ENCODE peak calls at places on chromosome 1, in six cellular contexts. One of them, this sample, is unnamed.

GRCh38 chr1:27614625-27615344 is 10.8 kb upstream of the AHDC1 start:
- DNase-seq in stimulated activated CD8-positive, alpha-beta memory T cell treated with anti-CD3 and anti-CD28 coated beads, Interleukin-4, amount 100 ng/mL, for 24 hours: no peak
- DNase-seq in posterior cingulate gyrus: no peak
- DNase-seq in activated CD4-positive, alpha-beta T cell treated with anti-CD3 and anti-CD28 coated beads, Interleukin-2, amount 50 U/mL, for 4 hours: no peak
- DNase-seq in activated CD8-positive, alpha-beta memory T cell treated with anti-CD3 and anti-CD28 coated beads for 48 hours: no peak
- DNase-seq in posterior vena cava: no peak
- DNase-seq in this sample: peak; percentile 48

GRCh38 chr1:32045770-32046169 is 27.0 kb upstream of the TMEM39B start:
- DNase-seq in posterior vena cava: no peak
- DNase-seq in stimulated activated CD8-positive, alpha-beta memory T cell treated with anti-CD3 and anti-CD28 coated beads, Interleukin-4, amount 100 ng/mL, for 24 hours: no peak
- DNase-seq in posterior cingulate gyrus: no peak
- DNase-seq in activated CD8-positive, alpha-beta memory T cell treated with anti-CD3 and anti-CD28 coated beads for 48 hours: no peak
- DNase-seq in activated CD4-positive, alpha-beta T cell treated with anti-CD3 and anti-CD28 coated beads, Interleukin-2, amount 50 U/mL, for 4 hours: no peak
- DNase-seq in this sample: no peak

GRCh38 chr1:150621497-150622113 is 7.8 kb downstream of the ENSA start:
- DNase-seq in posterior vena cava: no peak
- DNase-seq in posterior cingulate gyrus: peak; percentile 40
- DNase-seq in stimulated activated CD8-positive, alpha-beta memory T cell treated with anti-CD3 and anti-CD28 coated beads, Interleukin-4, amount 100 ng/mL, for 24 hours: peak; percentile 33
- DNase-seq in activated CD4-positive, alpha-beta T cell treated with anti-CD3 and anti-CD28 coated beads, Interleukin-2, amount 50 U/mL, for 4 hours: peak; percentile 59
- DNase-seq in activated CD8-positive, alpha-beta memory T cell treated with anti-CD3 and anti-CD28 coated beads for 48 hours: no peak
- DNase-seq in this sample: no peak

GRCh38 chr1:183685112-183685713 is 32.1 kb upstream of the APOBEC4 start:
- DNase-seq in posterior vena cava: no peak
- DNase-seq in posterior cingulate gyrus: no peak
- DNase-seq in stimulated activated CD8-positive, alpha-beta memory T cell treated with anti-CD3 and anti-CD28 coated beads, Interleukin-4, amount 100 ng/mL, for 24 hours: no peak
- DNase-seq in activated CD8-positive, alpha-beta memory T cell treated with anti-CD3 and anti-CD28 coated beads for 48 hours: no peak
- DNase-seq in activated CD4-positive, alpha-beta T cell treated with anti-CD3 and anti-CD28 coated beads, Interleukin-2, amount 50 U/mL, for 4 hours: no peak
- DNase-seq in this sample: no peak

GRCh38 chr1:244361764-244362473 is 89.8 kb downstream of the ADSS2 start:
- DNase-seq in activated CD4-positive, alpha-beta T cell treated with anti-CD3 and anti-CD28 coated beads, Interleukin-2, amount 50 U/mL, for 4 hours: no peak
- DNase-seq in posterior vena cava: no peak
- DNase-seq in posterior cingulate gyrus: no peak
- DNase-seq in stimulated activated CD8-positive, alpha-beta memory T cell treated with anti-CD3 and anti-CD28 coated beads, Interleukin-4, amount 100 ng/mL, for 24 hours: no peak
- DNase-seq in activated CD8-positive, alpha-beta memory T cell treated with anti-CD3 and anti-CD28 coated beads for 48 hours: no peak
- DNase-seq in this sample: peak; percentile 83

GRCh38 chr1:36763771-36764170 is 270.5 kb downstream of the GRIK3 start:
- DNase-seq in activated CD8-positive, alpha-beta memory T cell treated with anti-CD3 and anti-CD28 coated beads for 48 hours: no peak
- DNase-seq in stimulated activated CD8-positive, alpha-beta memory T cell treated with anti-CD3 and anti-CD28 coated beads, Interleukin-4, amount 100 ng/mL, for 24 hours: no peak
- DNase-seq in posterior cingulate gyrus: no peak
- DNase-seq in posterior vena cava: peak; percentile 57
- DNase-seq in activated CD4-positive, alpha-beta T cell treated with anti-CD3 and anti-CD28 coated beads, Interleukin-2, amount 50 U/mL, for 4 hours: no peak
- DNase-seq in this sample: no peak

GRCh38 chr1:21307210-21307609 is 16.9 kb upstream of the ECE1 start:
- DNase-seq in stimulated activated CD8-positive, alpha-beta memory T cell treated with anti-CD3 and anti-CD28 coated beads, Interleukin-4, amount 100 ng/mL, for 24 hours: no peak
- DNase-seq in posterior vena cava: no peak
- DNase-seq in activated CD4-positive, alpha-beta T cell treated with anti-CD3 and anti-CD28 coated beads, Interleukin-2, amount 50 U/mL, for 4 hours: no peak
- DNase-seq in activated CD8-positive, alpha-beta memory T cell treated with anti-CD3 and anti-CD28 coated beads for 48 hours: no peak
- DNase-seq in posterior cingulate gyrus: no peak
- DNase-seq in this sample: no peak

GRCh38 chr1:65948609-65949229 is 156.0 kb downstream of the PDE4B start:
- DNase-seq in activated CD4-positive, alpha-beta T cell treated with anti-CD3 and anti-CD28 coated beads, Interleukin-2, amount 50 U/mL, for 4 hours: no peak
- DNase-seq in posterior cingulate gyrus: peak; percentile 44
- DNase-seq in activated CD8-positive, alpha-beta memory T cell treated with anti-CD3 and anti-CD28 coated beads for 48 hours: no peak
- DNase-seq in stimulated activated CD8-positive, alpha-beta memory T cell treated with anti-CD3 and anti-CD28 coated beads, Interleukin-4, amount 100 ng/mL, for 24 hours: no peak
- DNase-seq in posterior vena cava: no peak
- DNase-seq in this sample: no peak

GRCh38 chr1:41322835-41323234 is 38.4 kb upstream of the FOXO6 start:
- DNase-seq in activated CD8-positive, alpha-beta memory T cell treated with anti-CD3 and anti-CD28 coated beads for 48 hours: no peak
- DNase-seq in stimulated activated CD8-positive, alpha-beta memory T cell treated with anti-CD3 and anti-CD28 coated beads, Interleukin-4, amount 100 ng/mL, for 24 hours: no peak
- DNase-seq in posterior vena cava: peak; percentile 59
- DNase-seq in activated CD4-positive, alpha-beta T cell treated with anti-CD3 and anti-CD28 coated beads, Interleukin-2, amount 50 U/mL, for 4 hours: no peak
- DNase-seq in posterior cingulate gyrus: peak; percentile 65
- DNase-seq in this sample: peak; percentile 81

GRCh38 chr1:199308349-199308846 is 669.6 kb downstream of the PTPRC start:
- DNase-seq in activated CD8-positive, alpha-beta memory T cell treated with anti-CD3 and anti-CD28 coated beads for 48 hours: no peak
- DNase-seq in posterior vena cava: no peak
- DNase-seq in posterior cingulate gyrus: no peak
- DNase-seq in activated CD4-positive, alpha-beta T cell treated with anti-CD3 and anti-CD28 coated beads, Interleukin-2, amount 50 U/mL, for 4 hours: no peak
- DNase-seq in stimulated activated CD8-positive, alpha-beta memory T cell treated with anti-CD3 and anti-CD28 coated beads, Interleukin-4, amount 100 ng/mL, for 24 hours: no peak
- DNase-seq in this sample: no peak

GRCh38 chr1:180994262-180994661 is 28.4 kb downstream of the STX6 start:
- DNase-seq in posterior cingulate gyrus: no peak
- DNase-seq in posterior vena cava: no peak
- DNase-seq in activated CD4-positive, alpha-beta T cell treated with anti-CD3 and anti-CD28 coated beads, Interleukin-2, amount 50 U/mL, for 4 hours: no peak
- DNase-seq in stimulated activated CD8-positive, alpha-beta memory T cell treated with anti-CD3 and anti-CD28 coated beads, Interleukin-4, amount 100 ng/mL, for 24 hours: no peak
- DNase-seq in activated CD8-positive, alpha-beta memory T cell treated with anti-CD3 and anti-CD28 coated beads for 48 hours: no peak
- DNase-seq in this sample: no peak

GRCh38 chr1:233777571-233777970 is 126.9 kb upstream of the SLC35F3 start:
- DNase-seq in posterior vena cava: no peak
- DNase-seq in activated CD8-positive, alpha-beta memory T cell treated with anti-CD3 and anti-CD28 coated beads for 48 hours: no peak
- DNase-seq in posterior cingulate gyrus: peak; percentile 16
- DNase-seq in stimulated activated CD8-positive, alpha-beta memory T cell treated with anti-CD3 and anti-CD28 coated beads, Interleukin-4, amount 100 ng/mL, for 24 hours: no peak
- DNase-seq in activated CD4-positive, alpha-beta T cell treated with anti-CD3 and anti-CD28 coated beads, Interleukin-2, amount 50 U/mL, for 4 hours: no peak
- DNase-seq in this sample: no peak

GRCh38 chr1:100461222-100461621 is 76.7 kb upstream of the GPR88 start:
- DNase-seq in posterior cingulate gyrus: no peak
- DNase-seq in stimulated activated CD8-positive, alpha-beta memory T cell treated with anti-CD3 and anti-CD28 coated beads, Interleukin-4, amount 100 ng/mL, for 24 hours: no peak
- DNase-seq in activated CD4-positive, alpha-beta T cell treated with anti-CD3 and anti-CD28 coated beads, Interleukin-2, amount 50 U/mL, for 4 hours: no peak
- DNase-seq in activated CD8-positive, alpha-beta memory T cell treated with anti-CD3 and anti-CD28 coated beads for 48 hours: no peak
- DNase-seq in posterior vena cava: no peak
- DNase-seq in this sample: peak; percentile 5

GRCh38 chr1:15172405-15173259 is 19.1 kb downstream of the TMEM51 start:
- DNase-seq in posterior cingulate gyrus: no peak
- DNase-seq in activated CD4-positive, alpha-beta T cell treated with anti-CD3 and anti-CD28 coated beads, Interleukin-2, amount 50 U/mL, for 4 hours: no peak
- DNase-seq in activated CD8-positive, alpha-beta memory T cell treated with anti-CD3 and anti-CD28 coated beads for 48 hours: no peak
- DNase-seq in posterior vena cava: no peak
- DNase-seq in stimulated activated CD8-positive, alpha-beta memory T cell treated with anti-CD3 and anti-CD28 coated beads, Interleukin-4, amount 100 ng/mL, for 24 hours: no peak
- DNase-seq in this sample: no peak

GRCh38 chr1:93628682-93629081 is 53.0 kb downstream of the BCAR3 start:
- DNase-seq in activated CD4-positive, alpha-beta T cell treated with anti-CD3 and anti-CD28 coated beads, Interleukin-2, amount 50 U/mL, for 4 hours: no peak
- DNase-seq in posterior vena cava: no peak
- DNase-seq in activated CD8-positive, alpha-beta memory T cell treated with anti-CD3 and anti-CD28 coated beads for 48 hours: no peak
- DNase-seq in stimulated activated CD8-positive, alpha-beta memory T cell treated with anti-CD3 and anti-CD28 coated beads, Interleukin-4, amount 100 ng/mL, for 24 hours: no peak
- DNase-seq in posterior cingulate gyrus: no peak
- DNase-seq in this sample: no peak

GRCh38 chr1:161019767-161020572 is 982 bp downstream of the F11R start:
- DNase-seq in posterior vena cava: no peak
- DNase-seq in activated CD4-positive, alpha-beta T cell treated with anti-CD3 and anti-CD28 coated beads, Interleukin-2, amount 50 U/mL, for 4 hours: no peak
- DNase-seq in posterior cingulate gyrus: no peak
- DNase-seq in activated CD8-positive, alpha-beta memory T cell treated with anti-CD3 and anti-CD28 coated beads for 48 hours: no peak
- DNase-seq in stimulated activated CD8-positive, alpha-beta memory T cell treated with anti-CD3 and anti-CD28 coated beads, Interleukin-4, amount 100 ng/mL, for 24 hours: no peak
- DNase-seq in this sample: peak; percentile 63

GRCh38 chr1:91696321-91696720 is 189.6 kb downstream of the TGFBR3 start:
- DNase-seq in activated CD4-positive, alpha-beta T cell treated with anti-CD3 and anti-CD28 coated beads, Interleukin-2, amount 50 U/mL, for 4 hours: no peak
- DNase-seq in activated CD8-positive, alpha-beta memory T cell treated with anti-CD3 and anti-CD28 coated beads for 48 hours: no peak
- DNase-seq in posterior vena cava: no peak
- DNase-seq in stimulated activated CD8-positive, alpha-beta memory T cell treated with anti-CD3 and anti-CD28 coated beads, Interleukin-4, amount 100 ng/mL, for 24 hours: no peak
- DNase-seq in posterior cingulate gyrus: no peak
- DNase-seq in this sample: no peak

GRCh38 chr1:54582566-54583306 is 34.7 kb downstream of the ACOT11 start:
- DNase-seq in posterior cingulate gyrus: peak; percentile 20
- DNase-seq in stimulated activated CD8-positive, alpha-beta memory T cell treated with anti-CD3 and anti-CD28 coated beads, Interleukin-4, amount 100 ng/mL, for 24 hours: no peak
- DNase-seq in activated CD8-positive, alpha-beta memory T cell treated with anti-CD3 and anti-CD28 coated beads for 48 hours: no peak
- DNase-seq in posterior vena cava: no peak
- DNase-seq in activated CD4-positive, alpha-beta T cell treated with anti-CD3 and anti-CD28 coated beads, Interleukin-2, amount 50 U/mL, for 4 hours: no peak
- DNase-seq in this sample: no peak

GRCh38 chr1:117026361-117026760 is 24.8 kb downstream of the CD101 start:
- DNase-seq in posterior cingulate gyrus: no peak
- DNase-seq in stimulated activated CD8-positive, alpha-beta memory T cell treated with anti-CD3 and anti-CD28 coated beads, Interleukin-4, amount 100 ng/mL, for 24 hours: no peak
- DNase-seq in posterior vena cava: no peak
- DNase-seq in activated CD8-positive, alpha-beta memory T cell treated with anti-CD3 and anti-CD28 coated beads for 48 hours: no peak
- DNase-seq in activated CD4-positive, alpha-beta T cell treated with anti-CD3 and anti-CD28 coated beads, Interleukin-2, amount 50 U/mL, for 4 hours: no peak
- DNase-seq in this sample: no peak

GRCh38 chr1:54835970-54836369 is 34.8 kb upstream of the TTC22 start:
- DNase-seq in posterior vena cava: peak; percentile 32
- DNase-seq in posterior cingulate gyrus: no peak
- DNase-seq in activated CD4-positive, alpha-beta T cell treated with anti-CD3 and anti-CD28 coated beads, Interleukin-2, amount 50 U/mL, for 4 hours: no peak
- DNase-seq in activated CD8-positive, alpha-beta memory T cell treated with anti-CD3 and anti-CD28 coated beads for 48 hours: no peak
- DNase-seq in stimulated activated CD8-positive, alpha-beta memory T cell treated with anti-CD3 and anti-CD28 coated beads, Interleukin-4, amount 100 ng/mL, for 24 hours: no peak
- DNase-seq in this sample: no peak

GRCh38 chr1:47991187-47991586 is 6.0 kb downstream of the TRABD2B start:
- DNase-seq in activated CD4-positive, alpha-beta T cell treated with anti-CD3 and anti-CD28 coated beads, Interleukin-2, amount 50 U/mL, for 4 hours: no peak
- DNase-seq in stimulated activated CD8-positive, alpha-beta memory T cell treated with anti-CD3 and anti-CD28 coated beads, Interleukin-4, amount 100 ng/mL, for 24 hours: no peak
- DNase-seq in posterior cingulate gyrus: no peak
- DNase-seq in activated CD8-positive, alpha-beta memory T cell treated with anti-CD3 and anti-CD28 coated beads for 48 hours: no peak
- DNase-seq in posterior vena cava: no peak
- DNase-seq in this sample: no peak

GRCh38 chr1:218938259-218938658 is 235.4 kb upstream of the LYPLAL1 start:
- DNase-seq in activated CD8-positive, alpha-beta memory T cell treated with anti-CD3 and anti-CD28 coated beads for 48 hours: no peak
- DNase-seq in posterior cingulate gyrus: no peak
- DNase-seq in activated CD4-positive, alpha-beta T cell treated with anti-CD3 and anti-CD28 coated beads, Interleukin-2, amount 50 U/mL, for 4 hours: no peak
- DNase-seq in stimulated activated CD8-positive, alpha-beta memory T cell treated with anti-CD3 and anti-CD28 coated beads, Interleukin-4, amount 100 ng/mL, for 24 hours: no peak
- DNase-seq in posterior vena cava: no peak
- DNase-seq in this sample: no peak

GRCh38 chr1:224333309-224333926 is 3.4 kb upstream of the NVL start:
- DNase-seq in activated CD4-positive, alpha-beta T cell treated with anti-CD3 and anti-CD28 coated beads, Interleukin-2, amount 50 U/mL, for 4 hours: no peak
- DNase-seq in activated CD8-positive, alpha-beta memory T cell treated with anti-CD3 and anti-CD28 coated beads for 48 hours: no peak
- DNase-seq in posterior vena cava: no peak
- DNase-seq in posterior cingulate gyrus: peak; percentile 19
- DNase-seq in stimulated activated CD8-positive, alpha-beta memory T cell treated with anti-CD3 and anti-CD28 coated beads, Interleukin-4, amount 100 ng/mL, for 24 hours: no peak
- DNase-seq in this sample: peak; percentile 13

GRCh38 chr1:64687725-64688285 is 57.1 kb upstream of the RAVER2 start:
- DNase-seq in activated CD8-positive, alpha-beta memory T cell treated with anti-CD3 and anti-CD28 coated beads for 48 hours: no peak
- DNase-seq in activated CD4-positive, alpha-beta T cell treated with anti-CD3 and anti-CD28 coated beads, Interleukin-2, amount 50 U/mL, for 4 hours: no peak
- DNase-seq in posterior cingulate gyrus: no peak
- DNase-seq in stimulated activated CD8-positive, alpha-beta memory T cell treated with anti-CD3 and anti-CD28 coated beads, Interleukin-4, amount 100 ng/mL, for 24 hours: no peak
- DNase-seq in posterior vena cava: no peak
- DNase-seq in this sample: no peak

GRCh38 chr1:47635111-47635510 is 197.3 kb downstream of the FOXD2 start:
- DNase-seq in activated CD8-positive, alpha-beta memory T cell treated with anti-CD3 and anti-CD28 coated beads for 48 hours: no peak
- DNase-seq in activated CD4-positive, alpha-beta T cell treated with anti-CD3 and anti-CD28 coated beads, Interleukin-2, amount 50 U/mL, for 4 hours: no peak
- DNase-seq in stimulated activated CD8-positive, alpha-beta memory T cell treated with anti-CD3 and anti-CD28 coated beads, Interleukin-4, amount 100 ng/mL, for 24 hours: no peak
- DNase-seq in posterior vena cava: peak; percentile 38
- DNase-seq in posterior cingulate gyrus: no peak
- DNase-seq in this sample: no peak

GRCh38 chr1:16905112-16905855 is 9.5 kb downstream of the RNU1-2 start:
- DNase-seq in stimulated activated CD8-positive, alpha-beta memory T cell treated with anti-CD3 and anti-CD28 coated beads, Interleukin-4, amount 100 ng/mL, for 24 hours: no peak
- DNase-seq in activated CD4-positive, alpha-beta T cell treated with anti-CD3 and anti-CD28 coated beads, Interleukin-2, amount 50 U/mL, for 4 hours: no peak
- DNase-seq in posterior cingulate gyrus: no peak
- DNase-seq in posterior vena cava: peak; percentile 79
- DNase-seq in activated CD8-positive, alpha-beta memory T cell treated with anti-CD3 and anti-CD28 coated beads for 48 hours: no peak
- DNase-seq in this sample: peak; percentile 81

GRCh38 chr1:223653015-223653414 is 12.5 kb downstream of the CAPN8 start:
- DNase-seq in posterior cingulate gyrus: no peak
- DNase-seq in activated CD4-positive, alpha-beta T cell treated with anti-CD3 and anti-CD28 coated beads, Interleukin-2, amount 50 U/mL, for 4 hours: no peak
- DNase-seq in activated CD8-positive, alpha-beta memory T cell treated with anti-CD3 and anti-CD28 coated beads for 48 hours: no peak
- DNase-seq in posterior vena cava: no peak
- DNase-seq in stimulated activated CD8-positive, alpha-beta memory T cell treated with anti-CD3 and anti-CD28 coated beads, Interleukin-4, amount 100 ng/mL, for 24 hours: no peak
- DNase-seq in this sample: no peak

GRCh38 chr1:202249846-202250245 is 56.2 kb downstream of the LGR6 start:
- DNase-seq in stimulated activated CD8-positive, alpha-beta memory T cell treated with anti-CD3 and anti-CD28 coated beads, Interleukin-4, amount 100 ng/mL, for 24 hours: no peak
- DNase-seq in posterior cingulate gyrus: no peak
- DNase-seq in activated CD4-positive, alpha-beta T cell treated with anti-CD3 and anti-CD28 coated beads, Interleukin-2, amount 50 U/mL, for 4 hours: no peak
- DNase-seq in activated CD8-positive, alpha-beta memory T cell treated with anti-CD3 and anti-CD28 coated beads for 48 hours: no peak
- DNase-seq in posterior vena cava: peak; percentile 23
- DNase-seq in this sample: no peak

GRCh38 chr1:41882068-41882477 is 36.6 kb downstream of the HIVEP3 start:
- DNase-seq in posterior vena cava: no peak
- DNase-seq in stimulated activated CD8-positive, alpha-beta memory T cell treated with anti-CD3 and anti-CD28 coated beads, Interleukin-4, amount 100 ng/mL, for 24 hours: no peak
- DNase-seq in posterior cingulate gyrus: no peak
- DNase-seq in activated CD8-positive, alpha-beta memory T cell treated with anti-CD3 and anti-CD28 coated beads for 48 hours: no peak
- DNase-seq in activated CD4-positive, alpha-beta T cell treated with anti-CD3 and anti-CD28 coated beads, Interleukin-2, amount 50 U/mL, for 4 hours: no peak
- DNase-seq in this sample: no peak

This sample was measured in ELF-1.